ENCODE peak calls at places on chromosomes 12 and 14, in seven cellular contexts. F, D, I, B, O, Q and L are unnamed samples.

GRCh38 chr12:23204933-23205778 is 580.2 kb downstream of the ETNK1 start:
- DNase-seq in Q (peak; percentile 81), D (no peak), O (no peak), I (no peak), F (peak; percentile 45), B (peak; percentile 6), L (no peak)

GRCh38 chr14:64248689-64249088 is 45.5 kb downstream of the ESR2 start:
- DNase-seq in D (no peak), B (no peak), O (no peak), I (no peak), F (no peak), Q (no peak), L (no peak)

GRCh38 chr12:79725987-79726386 is 35.2 kb upstream of the PAWR start:
- DNase-seq in Q (peak; percentile 61), F (no peak), B (no peak), D (no peak), I (no peak), O (no peak), L (no peak)

GRCh38 chr12:103548622-103549601 is 38.2 kb upstream of the STAB2 start:
- DNase-seq in D (no peak), B (peak; percentile 73), I (no peak), O (peak; percentile 46), Q (peak; percentile 80), F (peak; percentile 80), L (peak; percentile 72)

GRCh38 chr12:12336049-12336411 is 14.0 kb downstream of the MANSC1 start:
- DNase-seq in B (no peak), I (no peak), O (no peak), F (no peak), D (no peak), Q (peak; percentile 52), L (no peak)

GRCh38 chr12:71958993-71959588 is 20.4 kb downstream of the TPH2 start:
- DNase-seq in F (no peak), D (no peak), B (no peak), I (no peak), Q (no peak), O (no peak), L (no peak)

GRCh38 chr14:61280092-61280525 is 1.0 kb downstream of the TMEM30B start:
- DNase-seq in D (no peak), I (no peak), B (no peak), O (no peak), Q (no peak), F (no peak), L (peak; percentile 67)

GRCh38 chr14:28673056-28673455 is 93.5 kb upstream of the FOXG1 start:
- DNase-seq in I (no peak), Q (no peak), B (no peak), O (no peak), D (no peak), F (no peak), L (no peak)

GRCh38 chr12:51321882-51322281 is 2.1 kb downstream of the BIN2 start:
- DNase-seq in D (no peak), O (no peak), F (no peak), B (no peak), I (no peak), Q (no peak), L (no peak)

GRCh38 chr12:15842106-15842505 is 40.1 kb upstream of the STRAP start:
- DNase-seq in D (no peak), Q (peak; percentile 64), O (no peak), F (no peak), I (no peak), B (no peak), L (no peak)

GRCh38 chr12:12736759-12737676 is 19.9 kb downstream of the CDKN1B start:
- DNase-seq in O (peak; percentile 56), I (no peak), B (no peak), Q (peak; percentile 60), D (no peak), F (peak; percentile 32), L (peak; percentile 32)

GRCh38 chr12:128818065-128819022 is 5.4 kb downstream of the SLC15A4 start:
- DNase-seq in O (no peak), B (no peak), D (no peak), Q (peak; percentile 59), F (no peak), I (no peak), L (no peak)

GRCh38 chr12:108214486-108214885 is 85.4 kb downstream of the WSCD2 start:
- DNase-seq in O (no peak), I (no peak), Q (peak; percentile 36), F (peak; percentile 86), B (no peak), D (peak; percentile 33), L (peak; percentile 10)

GRCh38 chr12:88639361-88639760 is 59.1 kb upstream of the KITLG start:
- DNase-seq in Q (peak; percentile 31), O (no peak), B (no peak), D (no peak), I (no peak), F (no peak), L (no peak)

GRCh38 chr14:60965402-60965801 is 15.5 kb downstream of the TRMT5 start:
- DNase-seq in Q (peak; percentile 79), F (no peak), D (no peak), I (no peak), O (no peak), B (no peak), L (no peak)

GRCh38 chr12:98154850-98155249 is 360.5 kb upstream of the TMPO start:
- DNase-seq in I (no peak), D (no peak), B (peak; percentile 12), Q (peak; percentile 15), O (no peak), F (peak; percentile 75), L (no peak)

GRCh38 chr14:90105756-90106155 is 44.0 kb downstream of the KCNK13 start:
- DNase-seq in I (no peak), Q (peak; percentile 23), D (peak; percentile 44), O (no peak), F (no peak), B (no peak), L (no peak)

GRCh38 chr12:57605308-57606015 is 838 bp downstream of the DTX3 start:
- DNase-seq in Q (no peak), B (no peak), I (no peak), F (peak; percentile 46), O (peak; percentile 20), D (no peak), L (no peak)

GRCh38 chr12:115355301-115355700 is 671.3 kb upstream of the TBX3 start:
- DNase-seq in Q (no peak), D (no peak), I (no peak), O (no peak), B (no peak), F (no peak), L (no peak)

GRCh38 chr12:131620946-131621681 is 89.8 kb upstream of the SFSWAP start:
- DNase-seq in I (no peak), Q (no peak), O (no peak), F (no peak), B (no peak), D (no peak), L (no peak)

DNA sequence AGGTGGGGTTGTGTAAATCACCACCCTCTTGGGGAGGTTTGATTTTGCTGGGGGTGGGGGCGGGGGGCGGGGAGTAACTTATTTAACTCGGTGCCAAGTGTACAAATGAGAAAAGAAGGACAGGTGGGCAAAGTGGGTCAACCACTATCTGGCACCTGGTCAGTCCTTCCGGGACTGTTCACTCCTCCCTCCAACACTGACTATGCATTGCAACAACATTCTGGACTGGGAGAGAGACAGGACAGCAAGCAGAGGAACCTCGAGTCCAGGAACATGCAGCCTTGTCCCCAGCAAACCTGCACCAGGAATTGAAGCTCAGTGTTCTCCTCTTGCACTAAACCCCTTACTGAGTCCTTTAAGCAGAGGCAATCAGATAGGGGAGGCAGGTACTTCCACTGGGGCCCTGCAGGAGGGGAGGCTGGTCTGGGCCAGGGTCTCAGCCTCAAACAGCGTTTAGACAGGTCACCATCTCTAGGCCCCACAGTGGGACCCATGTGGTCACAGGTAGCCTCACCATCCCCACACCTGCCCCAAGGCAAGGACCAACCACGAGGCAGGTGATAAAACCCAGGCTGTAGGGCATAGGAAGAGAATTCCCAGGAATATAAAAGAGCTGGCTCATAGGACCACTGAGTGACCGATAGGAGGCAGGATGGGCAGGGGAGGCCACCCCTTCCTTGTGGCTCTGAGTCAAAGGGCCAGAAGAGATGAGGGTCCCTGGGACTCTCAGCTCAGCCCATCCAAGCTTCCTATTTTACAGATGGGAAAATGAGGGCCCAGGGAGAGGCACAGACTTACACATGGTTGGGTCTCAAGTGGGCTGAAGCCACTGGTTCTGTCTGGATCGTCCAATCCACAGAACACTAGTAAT is 9.8 kb downstream of the CCDC85C start:
- DNase-seq in F (no peak), I (no peak), D (no peak), Q (no peak), O (no peak), B (no peak), L (no peak)
- H3K4me1 ChIP-seq in F (peaks cover 41% of the 10 kb centered on the region), I (peaks cover 66% of the 10 kb centered on the region), D (peaks cover 98% of the 10 kb centered on the region), Q (peaks cover 37% of the 10 kb centered on the region), O (no peaks in the 10 kb centered on the region), B (peaks cover 2% of the 10 kb centered on the region), L (peaks cover 5% of the 10 kb centered on the region)

DNA sequence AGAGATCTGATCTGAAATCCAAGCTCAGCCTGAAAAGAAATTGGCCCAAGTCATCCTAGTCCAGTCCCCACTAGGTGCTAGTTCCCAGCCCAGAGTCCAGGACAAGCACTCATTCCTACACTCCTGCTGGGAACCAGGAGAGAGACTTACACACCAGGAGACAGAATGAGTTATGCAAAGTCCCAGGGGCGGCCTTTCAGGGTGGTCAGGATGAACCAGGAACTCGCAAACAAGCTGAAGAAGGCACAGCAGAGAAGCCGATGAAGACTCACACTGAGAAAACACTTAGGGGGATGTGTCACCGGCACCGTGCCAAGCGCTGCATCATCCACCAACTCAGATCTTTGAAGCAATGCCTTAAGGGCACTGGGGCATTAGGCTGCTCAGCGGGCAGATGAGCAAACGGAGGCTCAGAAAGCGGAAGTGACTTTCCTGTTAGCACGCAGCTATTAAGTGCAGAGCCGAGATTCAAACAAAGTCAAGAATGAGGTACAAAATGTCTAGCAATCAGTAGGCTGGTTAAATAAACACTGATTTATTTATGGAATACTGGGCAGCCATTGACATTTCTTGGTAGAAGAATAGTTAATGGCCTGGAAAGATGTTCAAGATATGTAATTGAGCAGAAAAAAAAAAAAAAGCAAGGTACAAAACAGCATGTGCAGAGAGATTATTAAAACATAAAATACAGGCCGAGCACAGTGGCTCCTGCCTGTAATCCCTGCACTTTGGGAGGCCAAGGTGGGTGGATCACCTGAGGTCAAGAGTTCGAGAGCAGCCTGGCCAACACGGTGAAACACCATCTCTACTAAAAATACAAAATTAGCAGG is 78.7 kb downstream of the LRRC74A start:
- DNase-seq in Q (peak; percentile 90), B (peak; percentile 87), D (peak; percentile 60), I (no peak), F (no peak), O (peak; percentile 71), L (peak; percentile 25)
- H3K4me3 ChIP-seq in Q (no peak overlapping the region), B (peak overlapping the region; percentile 49), D (no peak overlapping the region), I (no peak overlapping the region), F (no peak overlapping the region), O (no peak overlapping the region), L (peak overlapping the region; percentile 35)

GRCh38 chr12:93178154-93178878 is 199.4 kb upstream of the NUDT4 start:
- DNase-seq in F (no peak), B (no peak), D (no peak), I (no peak), O (no peak), Q (no peak), L (no peak)
- H3K4me1 ChIP-seq in F (no peaks in the 10 kb centered on the region), B (no peaks in the 10 kb centered on the region), D (peaks cover 46% of the 10 kb centered on the region), I (peaks cover 30% of the 10 kb centered on the region), O (peaks cover 9% of the 10 kb centered on the region), Q (peaks cover 31% of the 10 kb centered on the region), L (no peaks in the 10 kb centered on the region)

DNA sequence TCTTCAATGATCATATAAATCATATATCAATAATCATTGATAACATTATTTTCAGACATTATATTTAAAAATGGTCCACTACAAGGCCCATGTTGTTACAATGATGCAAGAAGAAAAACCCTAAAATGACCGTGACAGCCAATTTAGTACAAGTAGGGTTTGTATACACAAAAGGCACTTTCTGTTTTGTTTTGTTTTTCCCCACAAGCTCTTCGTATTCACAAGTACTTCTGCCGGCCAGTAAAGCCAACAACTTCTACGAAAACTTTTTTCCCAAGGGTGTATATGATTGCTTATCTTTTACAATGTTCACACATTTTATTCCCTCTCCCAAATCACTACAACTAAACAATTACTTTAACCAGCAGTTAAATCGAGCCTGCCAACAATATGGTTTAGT is 9.6 kb downstream of the PTPRB start:
- DNase-seq in Q (peak; percentile 43), D (no peak), F (no peak), O (no peak), I (no peak), B (no peak), L (no peak)
- H3K4me3 ChIP-seq in Q (no peak overlapping the region), D (peak overlapping the region; percentile 27), F (no peak overlapping the region), O (no peak overlapping the region), I (peak overlapping the region; percentile 28), B (no peak overlapping the region), L (no peak overlapping the region)